ENCODE peak calls at places on chromosome 7, in four cellular contexts. D is stomach, C is fibroblast of lung, P is heart right ventricle. E is an unnamed sample.

GRCh38 chr7:95267754-95268153 is 56.6 kb downstream of the PON1 start:
- DNase-seq in D (no peak), C (no peak), P (no peak), E (no peak)

GRCh38 chr7:123727071-123727837 is 21.5 kb downstream of the WASL start:
- DNase-seq in D (no peak), C (peak; percentile 95), P (no peak), E (no peak)

GRCh38 chr7:100803398-100804161 is 23.7 kb downstream of the EPHB4 start:
- DNase-seq in D (peak; percentile 83), C (peak; percentile 92), P (peak; percentile 85), E (peak; percentile 50)

GRCh38 chr7:147022056-147022455 is 905.5 kb downstream of the CNTNAP2 start:
- DNase-seq in D (no peak), C (no peak), P (no peak), E (no peak)

GRCh38 chr7:156456503-156457115 is 184.0 kb upstream of the RNF32 start:
- DNase-seq in D (no peak), C (no peak), P (no peak), E (no peak)

GRCh38 chr7:130758429-130759056 is 24.5 kb upstream of the KLF14 start:
- DNase-seq in D (no peak), C (peak; percentile 80), P (no peak), E (no peak)

GRCh38 chr7:20200361-20200760 is 16.8 kb downstream of the MACC1 start:
- DNase-seq in D (no peak), C (no peak), P (no peak), E (no peak)

GRCh38 chr7:142039231-142039630 is 43.6 kb downstream of the MGAM start:
- DNase-seq in D (no peak), C (no peak), P (no peak), E (no peak)

GRCh38 chr7:155188821-155189599 is 108.7 kb upstream of the INSIG1 start:
- DNase-seq in D (no peak), C (peak; percentile 84), P (no peak), E (no peak)

GRCh38 chr7:73992104-73992562 is 35.8 kb upstream of the ELN start:
- DNase-seq in D (peak; percentile 29), C (peak; percentile 81), P (no peak), E (peak; percentile 68)

GRCh38 chr7:49513939-49514338 is 259.5 kb upstream of the VWC2 start:
- DNase-seq in D (no peak), C (no peak), P (no peak), E (no peak)
- H3K4me3 ChIP-seq in D (no peak overlapping the region), C (no peak overlapping the region), P (no peak overlapping the region), E (no peak overlapping the region)

GRCh38 chr7:101900103-101900502 is 82.7 kb downstream of the CUX1 start:
- DNase-seq in D (no peak), C (no peak), P (peak; percentile 66), E (no peak)
- TF ChIP-seq CTCF in D (no peak), C (no peak), P (no peak), E (peak; percentile 44)

GRCh38 chr7:33418251-33418701 is 288.9 kb downstream of the BBS9 start:
- DNase-seq in D (no peak), C (peak; percentile 53), P (no peak), E (no peak)
- H3K4me3 ChIP-seq in D (no peak overlapping the region), C (no peak overlapping the region), P (no peak overlapping the region), E (no peak overlapping the region)

GRCh38 chr7:116787881-116788280 is 74.5 kb upstream of the CAPZA2 start:
- DNase-seq in D (no peak), C (no peak), P (no peak), E (no peak)

GRCh38 chr7:116788542-116789197 is 73.7 kb upstream of the CAPZA2 start:
- DNase-seq in D (no peak), C (peak; percentile 88), P (no peak), E (no peak)

GRCh38 chr7:116784647-116785046 is 77.7 kb upstream of the CAPZA2 start:
- DNase-seq in D (no peak), C (no peak), P (no peak), E (no peak)

GRCh38 chr7:116785851-116786250 is 76.5 kb upstream of the CAPZA2 start:
- DNase-seq in D (no peak), C (no peak), P (no peak), E (no peak)

DNA sequence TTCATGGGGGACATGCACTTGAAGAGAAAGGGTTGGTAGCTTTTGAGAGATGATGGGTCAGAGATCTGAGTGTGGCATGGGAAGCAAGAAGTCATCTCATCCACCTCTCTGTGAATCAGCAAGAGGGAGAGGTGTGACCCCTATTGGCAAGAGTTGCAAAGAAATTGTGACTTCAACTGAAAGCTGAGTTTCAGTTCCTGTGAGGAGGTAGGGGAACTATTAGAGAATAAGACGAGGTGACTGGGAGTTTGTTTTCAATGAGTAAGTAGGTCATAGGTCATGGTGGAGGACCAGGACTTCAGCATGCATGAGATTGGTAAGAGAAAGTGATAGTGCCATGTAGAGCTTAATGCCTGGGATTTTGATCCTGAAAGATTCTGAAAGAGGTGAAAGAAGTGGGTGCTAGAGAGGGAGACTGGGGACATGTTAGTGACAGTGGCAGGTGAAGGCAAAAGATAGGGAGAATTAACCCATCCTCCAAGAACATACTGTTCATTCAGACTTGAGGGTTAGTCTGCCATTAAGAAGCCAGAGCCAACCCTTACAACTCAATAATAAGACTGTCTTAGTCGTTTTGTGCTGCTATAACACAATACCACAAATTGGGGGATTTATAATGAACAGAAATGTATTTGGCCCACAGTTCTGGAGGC is 75.5 kb upstream of the CAPZA2 start:
- DNase-seq in D (no peak), C (peak; percentile 43), P (peak; percentile 19), E (no peak)
- TF ChIP-seq CTCF in D (peak; percentile 24), C (peak; percentile 32), P (peak; percentile 34), E (no peak)

GRCh38 chr7:35035511-35035921 is 1.8 kb downstream of the DPY19L1 start:
- DNase-seq in D (no peak), C (peak; percentile 46), P (no peak), E (no peak)
- H3K4me3 ChIP-seq in D (peak overlapping the region; percentile 67), C (no peak overlapping the region), P (peak overlapping the region; percentile 78), E (peak overlapping the region; percentile 92)

GRCh38 chr7:93150200-93150835 is 2.1 kb upstream of the SAMD9L start:
- DNase-seq in D (no peak), C (peak; percentile 12), P (no peak), E (no peak)
- TF ChIP-seq CTCF in D (no peak), C (no peak), P (no peak), E (no peak)

DNA sequence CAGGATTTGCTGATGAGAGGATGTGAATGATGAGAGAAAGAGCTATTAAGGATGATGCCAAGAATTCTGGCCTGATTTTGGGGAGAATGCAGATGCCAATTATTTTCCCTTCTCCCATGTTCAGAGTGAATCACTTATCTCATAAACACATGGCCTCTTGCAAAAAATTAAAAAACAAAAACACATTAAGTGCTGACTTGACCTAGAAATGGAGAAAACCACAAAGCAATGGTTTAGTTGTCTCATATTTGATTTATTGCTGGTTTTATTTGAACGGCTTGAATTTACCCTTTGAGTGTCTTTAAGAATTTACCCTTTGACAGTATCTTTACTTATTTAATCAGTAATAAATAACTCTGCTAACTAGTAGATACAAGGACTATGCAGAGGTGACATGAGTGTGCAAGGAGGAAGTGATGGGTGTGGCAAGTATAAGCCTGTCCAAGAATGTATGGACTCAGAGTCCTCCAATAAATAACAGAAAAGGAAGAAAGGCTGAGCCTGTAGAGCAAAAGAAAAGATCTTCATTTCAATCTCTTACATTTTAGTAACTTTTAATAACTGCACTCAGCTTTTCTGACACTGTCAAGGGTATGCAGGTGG is 68.2 kb upstream of the GSDME start:
- DNase-seq in D (no peak), C (peak; percentile 25), P (no peak), E (no peak)
- H3K4me3 ChIP-seq in D (no peak overlapping the region), C (no peak overlapping the region), P (no peak overlapping the region), E (no peak overlapping the region)

GRCh38 chr7:19069842-19070241 is 47.6 kb downstream of the TWIST1 start:
- DNase-seq in D (no peak), C (peak; percentile 21), P (no peak), E (no peak)
- TF ChIP-seq CTCF in D (no peak), C (peak; percentile 23), P (no peak), E (no peak)

GRCh38 chr7:1341995-1342645 is 109.4 kb downstream of the UNCX start:
- DNase-seq in D (no peak), C (no peak), P (no peak), E (no peak)

GRCh38 chr7:1344421-1344820 is 111.7 kb downstream of the UNCX start:
- DNase-seq in D (no peak), C (no peak), P (no peak), E (no peak)

GRCh38 chr7:1344981-1345701 is 112.5 kb downstream of the UNCX start:
- DNase-seq in D (no peak), C (no peak), P (no peak), E (no peak)

GRCh38 chr7:1341361-1341675 is 108.6 kb downstream of the UNCX start:
- DNase-seq in D (no peak), C (no peak), P (no peak), E (no peak)

GRCh38 chr7:1343551-1343950 is 110.9 kb downstream of the UNCX start:
- DNase-seq in D (no peak), C (no peak), P (no peak), E (no peak)
- H3K4me3 ChIP-seq in D (no peak overlapping the region), C (no peak overlapping the region), P (no peak overlapping the region), E (no peak overlapping the region)

E was measured in thoracic aorta.